ENCODE peak calls at places on chromosomes 13 and 19, in six cellular contexts. G is fibroblast of villous mesenchyme, C is BJ, L is fibroblast of mammary gland, U is AG04450, F is hepatocyte. Z is an unnamed sample.

GRCh38 chr19:7690779-7691258 is 10.2 kb downstream of the TRAPPC5 start:
- DNase-seq in C (no peak), L (no peak), G (no peak), F (no peak), U (no peak), Z (no peak)

GRCh38 chr13:63124863-63125262 is 1709.2 kb upstream of the PCDH20 start:
- DNase-seq in C (no peak), F (peak; percentile 17), L (peak; percentile 50), G (peak; percentile 3), U (no peak), Z (no peak)

GRCh38 chr19:35153701-35154534 is 617 bp upstream of the FXYD5 start:
- DNase-seq in G (peak; percentile 28), U (no peak), L (no peak), C (no peak), F (peak; percentile 67), Z (no peak)

GRCh38 chr13:45851171-45851889 is at the start of gene SIAH3:
- DNase-seq in L (peak; percentile 29), F (peak; percentile 14), G (peak; percentile 11), C (no peak), U (no peak), Z (peak; percentile 64)

GRCh38 chr19:37929512-37929911 is 22.5 kb downstream of the SIPA1L3 start:
- DNase-seq in C (no peak), L (no peak), U (no peak), F (no peak), G (no peak), Z (no peak)

GRCh38 chr13:113566227-113566561 is 18.4 kb upstream of the TFDP1 start:
- DNase-seq in G (no peak), C (no peak), F (no peak), U (no peak), L (no peak), Z (peak; percentile 11)

GRCh38 chr13:84263354-84264069 is 381.2 kb upstream of the SLITRK1 start:
- DNase-seq in G (no peak), C (no peak), L (no peak), U (no peak), F (peak; percentile 4), Z (no peak)

GRCh38 chr13:95698047-95698749 is 21.3 kb downstream of the DNAJC3 start:
- DNase-seq in U (no peak), C (no peak), L (peak; percentile 24), G (peak; percentile 36), F (peak; percentile 19), Z (no peak)

GRCh38 chr19:37790244-37790925 is 11.0 kb upstream of the ZNF573 start:
- DNase-seq in U (no peak), F (no peak), C (no peak), G (no peak), L (no peak), Z (peak; percentile 56)

GRCh38 chr19:41001243-41001971 is 10.3 kb downstream of the CYP2B6 start:
- DNase-seq in G (no peak), L (no peak), C (no peak), U (no peak), F (no peak), Z (no peak)
- TF ChIP-seq CTCF in G (no peak), L (no peak), C (no peak), U (no peak), F (no peak), Z (no peak)

GRCh38 chr19:11674067-11674492 is 64.7 kb downstream of the ZNF823 start:
- DNase-seq in U (no peak), C (no peak), L (no peak), G (no peak), F (no peak), Z (no peak)

GRCh38 chr19:11678504-11678903 is 60.2 kb downstream of the ZNF823 start:
- DNase-seq in F (no peak), C (no peak), U (no peak), G (no peak), L (no peak), Z (no peak)

GRCh38 chr19:11675569-11675968 is 63.2 kb downstream of the ZNF823 start:
- DNase-seq in F (no peak), L (no peak), U (no peak), C (no peak), G (no peak), Z (no peak)

GRCh38 chr19:11673608-11674041 is 65.1 kb downstream of the ZNF823 start:
- DNase-seq in C (no peak), U (no peak), F (peak; percentile 81), G (peak; percentile 70), L (peak; percentile 71), Z (peak; percentile 84)
- TF ChIP-seq CTCF in C (peak; percentile 80), U (peak; percentile 73), F (peak; percentile 82), G (peak; percentile 81), L (peak; percentile 90), Z (peak; percentile 53)

GRCh38 chr19:45038931-45039893 is at the start of gene CLASRP:
- DNase-seq in G (peak; percentile 93), C (peak; percentile 31), F (peak; percentile 96), U (peak; percentile 71), L (peak; percentile 85), Z (peak; percentile 94)
- TF ChIP-seq CTCF in G (no peak), C (no peak), F (no peak), U (no peak), L (no peak), Z (no peak)

GRCh38 chr19:4980838-4981680 is 12.1 kb downstream of the KDM4B start:
- DNase-seq in F (no peak), L (no peak), G (no peak), U (no peak), C (no peak), Z (no peak)
- TF ChIP-seq CTCF in F (no peak), L (no peak), G (no peak), U (no peak), C (no peak), Z (no peak)

DNA sequence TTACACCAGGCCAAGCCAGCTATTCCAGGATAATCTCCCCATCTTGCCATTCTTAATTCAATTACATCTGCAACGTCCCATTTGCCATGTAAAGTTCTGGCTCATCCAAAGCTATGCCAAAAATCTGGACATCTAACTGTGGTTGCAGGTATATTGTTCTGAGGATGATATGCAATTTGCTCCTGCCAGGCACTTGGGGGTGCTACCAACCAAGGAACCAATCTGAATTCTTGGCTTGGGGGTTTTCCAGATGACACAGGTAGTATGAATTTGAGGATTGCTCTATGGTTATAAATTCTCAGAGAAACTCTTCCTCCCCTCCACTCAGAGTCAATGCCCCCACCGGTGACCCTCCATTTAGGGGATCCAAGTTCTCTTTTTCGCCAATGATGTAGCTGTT is 33.0 kb downstream of the CRYL1 start:
- DNase-seq in C (no peak), U (no peak), G (peak; percentile 30), F (peak; percentile 19), L (peak; percentile 10), Z (peak; percentile 24)
- TF ChIP-seq CTCF in C (peak; percentile 51), U (no peak), G (peak; percentile 63), F (peak; percentile 47), L (no peak), Z (no peak)

GRCh38 chr19:533485-534058 is 2.0 kb downstream of the CDC34 start:
- DNase-seq in U (no peak), L (no peak), C (no peak), G (no peak), F (no peak), Z (no peak)

GRCh38 chr19:534088-534487 is 2.5 kb downstream of the CDC34 start:
- DNase-seq in G (no peak), U (no peak), F (no peak), L (no peak), C (no peak), Z (no peak)

GRCh38 chr19:531009-531752 is 379 bp upstream of the CDC34 start:
- DNase-seq in G (peak; percentile 82), L (peak; percentile 72), U (peak; percentile 47), F (peak; percentile 94), C (no peak), Z (peak; percentile 72)

GRCh38 chr19:531753-532571 is at the start of gene CDC34:
- DNase-seq in F (no peak), G (no peak), U (no peak), C (no peak), L (no peak), Z (no peak)

GRCh38 chr19:532578-533484 is 1.3 kb downstream of the CDC34 start:
- DNase-seq in L (peak; percentile 74), U (no peak), C (no peak), F (peak; percentile 83), G (peak; percentile 81), Z (peak; percentile 67)
- TF ChIP-seq CTCF in L (peak; percentile 60), U (peak; percentile 68), C (peak; percentile 64), F (peak; percentile 63), G (peak; percentile 62), Z (peak; percentile 30)

GRCh38 chr13:32384702-32385101 is 43.2 kb downstream of the N4BP2L1 start:
- DNase-seq in F (no peak), G (no peak), U (no peak), L (no peak), C (no peak), Z (no peak)

GRCh38 chr13:32383836-32384618 is 43.9 kb downstream of the N4BP2L1 start:
- DNase-seq in U (no peak), L (no peak), C (no peak), G (no peak), F (no peak), Z (no peak)

GRCh38 chr13:32385369-32385768 is 42.6 kb downstream of the N4BP2L1 start:
- DNase-seq in L (no peak), C (no peak), F (no peak), U (no peak), G (no peak), Z (no peak)

GRCh38 chr13:32378012-32378411 is 49.9 kb downstream of the N4BP2L1 start:
- DNase-seq in L (peak; percentile 6), G (no peak), C (no peak), F (no peak), U (no peak), Z (no peak)

GRCh38 chr13:32381539-32381938 is 46.4 kb downstream of the N4BP2L1 start:
- DNase-seq in U (no peak), L (peak; percentile 39), G (peak; percentile 47), C (no peak), F (peak; percentile 44), Z (peak; percentile 58)
- TF ChIP-seq CTCF in U (peak; percentile 64), L (peak; percentile 53), G (peak; percentile 65), C (peak; percentile 52), F (peak; percentile 51), Z (peak; percentile 38)

GRCh38 chr13:50915562-50915961 is 6.0 kb downstream of the RNASEH2B start:
- DNase-seq in C (no peak), F (no peak), L (no peak), U (no peak), G (no peak), Z (no peak)
- TF ChIP-seq CTCF in C (no peak), F (no peak), L (no peak), U (no peak), G (no peak), Z (no peak)